ENCODE peak calls at places on chromosomes 13 and 19, in ten cellular contexts. B, Y, N, M, J, C, X, G, Q and U are unnamed samples.

GRCh38 chr19:44958090-44958489 is 2.9 kb downstream of the CLPTM1 start:
- DNase-seq in B (no peak), Y (no peak), N (no peak), M (no peak), J (no peak), C (no peak), X (no peak), G (no peak), Q (no peak), U (no peak)

GRCh38 chr13:91797567-91797966 is 399.1 kb downstream of the GPC5 start:
- DNase-seq in B (no peak), Y (no peak), N (no peak), M (no peak), J (no peak), C (no peak), X (no peak), G (no peak), Q (no peak), U (no peak)

GRCh38 chr13:75760182-75760981 is 124.3 kb downstream of the LMO7 start:
- DNase-seq in B (no peak), Y (peak; percentile 44), N (no peak), M (peak; percentile 33), J (no peak), C (no peak), X (no peak), G (no peak), Q (peak; percentile 45), U (no peak)

GRCh38 chr19:28705008-28705407 is 507.9 kb downstream of the UQCRFS1 start:
- DNase-seq in B (no peak), Y (no peak), N (no peak), M (no peak), J (no peak), C (no peak), X (no peak), G (no peak), Q (peak; percentile 87), U (no peak)

GRCh38 chr13:22940736-22941135 is 240.0 kb upstream of the SGCG start:
- DNase-seq in B (no peak), Y (no peak), N (no peak), M (no peak), J (no peak), C (no peak), X (no peak), G (no peak), Q (no peak), U (no peak)

GRCh38 chr13:54607421-54607820 is 1578.8 kb downstream of the OLFM4 start:
- DNase-seq in B (no peak), Y (no peak), N (no peak), M (no peak), J (no peak), C (no peak), X (no peak), G (no peak), Q (no peak), U (no peak)

GRCh38 chr19:1673645-1674292 is 21.4 kb upstream of the TCF3 start:
- DNase-seq in B (no peak), Y (no peak), N (no peak), M (no peak), J (no peak), C (no peak), X (no peak), G (no peak), Q (no peak), U (no peak)

GRCh38 chr19:16589917-16590316 is 17.7 kb upstream of the SLC35E1 start:
- DNase-seq in B (no peak), Y (no peak), N (no peak), M (no peak), J (no peak), C (no peak), X (no peak), G (no peak), Q (no peak), U (no peak)

GRCh38 chr13:85816413-85816812 is 17.2 kb upstream of the SLITRK6 start:
- DNase-seq in B (no peak), Y (no peak), N (no peak), M (no peak), J (no peak), C (no peak), X (no peak), G (no peak), Q (peak; percentile 1), U (no peak)

GRCh38 chr13:30338952-30339351 is 31.6 kb upstream of the KATNAL1 start:
- DNase-seq in B (no peak), Y (no peak), N (no peak), M (no peak), J (no peak), C (no peak), X (no peak), G (no peak), Q (no peak), U (no peak)

GRCh38 chr13:66886248-66886647 is 343.9 kb downstream of the PCDH9 start:
- DNase-seq in B (no peak), Y (no peak), N (no peak), M (no peak), J (no peak), C (no peak), X (no peak), G (no peak), Q (no peak), U (no peak)

GRCh38 chr19:54462072-54462712 is 1.4 kb downstream of the LENG9 start:
- DNase-seq in B (no peak), Y (no peak), N (no peak), M (no peak), J (no peak), C (no peak), X (no peak), G (no peak), Q (no peak), U (no peak)

GRCh38 chr19:14089662-14090508 is 666 bp downstream of the SAMD1 start:
- DNase-seq in B (peak; percentile 54), Y (peak; percentile 41), N (peak; percentile 45), M (peak; percentile 72), J (no peak), C (peak; percentile 81), X (peak; percentile 60), G (peak; percentile 57), Q (peak; percentile 64), U (peak; percentile 29)

GRCh38 chr19:42052241-42052863 is 17.7 kb downstream of the GRIK5 start:
- DNase-seq in B (no peak), Y (no peak), N (no peak), M (no peak), J (no peak), C (no peak), X (peak; percentile 72), G (no peak), Q (no peak), U (no peak)

GRCh38 chr19:13795595-13796300 is 505 bp downstream of the ZSWIM4 start:
- DNase-seq in B (peak; percentile 46), Y (no peak), N (no peak), M (peak; percentile 81), J (no peak), C (no peak), X (no peak), G (no peak), Q (no peak), U (no peak)

GRCh38 chr19:33390908-33391630 is 17.6 kb downstream of the CEBPG start:
- DNase-seq in B (no peak), Y (no peak), N (no peak), M (no peak), J (no peak), C (no peak), X (no peak), G (no peak), Q (no peak), U (no peak)

GRCh38 chr13:49830721-49831120 is 38.2 kb upstream of the KPNA3 start:
- DNase-seq in B (no peak), Y (no peak), N (no peak), M (no peak), J (no peak), C (no peak), X (no peak), G (no peak), Q (no peak), U (no peak)

GRCh38 chr19:1134431-1134830 is 30.6 kb downstream of the GPX4 start:
- DNase-seq in B (no peak), Y (no peak), N (no peak), M (no peak), J (no peak), C (no peak), X (no peak), G (no peak), Q (peak; percentile 33), U (no peak)

GRCh38 chr19:32287086-32287485 is 58.3 kb upstream of the ZNF507 start:
- DNase-seq in B (no peak), Y (no peak), N (no peak), M (no peak), J (no peak), C (no peak), X (no peak), G (no peak), Q (peak; percentile 14), U (no peak)

GRCh38 chr13:94674609-94675348 is 37.6 kb downstream of the SOX21 start:
- DNase-seq in B (peak; percentile 78), Y (peak; percentile 60), N (peak; percentile 55), M (peak; percentile 60), J (peak; percentile 20), C (no peak), X (peak; percentile 85), G (peak; percentile 57), Q (peak; percentile 52), U (no peak)

GRCh38 chr19:18603958-18604819 is 2.4 kb downstream of the CRLF1 start:
- DNase-seq in B (no peak), Y (no peak), N (no peak), M (peak; percentile 45), J (no peak), C (no peak), X (no peak), G (no peak), Q (no peak), U (no peak)

GRCh38 chr13:109394311-109394988 is 391.9 kb downstream of the IRS2 start:
- DNase-seq in B (no peak), Y (no peak), N (no peak), M (no peak), J (no peak), C (no peak), X (no peak), G (no peak), Q (peak; percentile 37), U (no peak)

GRCh38 chr13:113117335-113117872 is 5.2 kb upstream of the F10 start:
- DNase-seq in B (no peak), Y (no peak), N (peak; percentile 5), M (no peak), J (no peak), C (no peak), X (peak; percentile 8), G (no peak), Q (no peak), U (no peak)

GRCh38 chr13:96822900-96823299 is 171.4 kb downstream of the OXGR1 start:
- DNase-seq in B (peak; percentile 55), Y (no peak), N (no peak), M (peak; percentile 20), J (no peak), C (no peak), X (peak; percentile 66), G (no peak), Q (peak; percentile 49), U (no peak)

GRCh38 chr19:55643003-55643732 is at the start of gene ZNF581:
- DNase-seq in B (peak; percentile 72), Y (peak; percentile 78), N (peak; percentile 39), M (peak; percentile 90), J (peak; percentile 70), C (peak; percentile 91), X (peak; percentile 69), G (peak; percentile 86), Q (peak; percentile 72), U (peak; percentile 54)

GRCh38 chr19:47514151-47514868 is 553 bp downstream of the NAPA start:
- DNase-seq in B (no peak), Y (no peak), N (no peak), M (no peak), J (no peak), C (no peak), X (no peak), G (no peak), Q (no peak), U (no peak)

GRCh38 chr13:101576977-101577376 is 124.5 kb downstream of the ITGBL1 start:
- DNase-seq in B (no peak), Y (no peak), N (no peak), M (no peak), J (no peak), C (no peak), X (no peak), G (no peak), Q (no peak), U (no peak)

GRCh38 chr19:11872624-11873023 is 15.0 kb upstream of the ZNF69 start:
- DNase-seq in B (no peak), Y (no peak), N (no peak), M (no peak), J (no peak), C (no peak), X (no peak), G (no peak), Q (no peak), U (no peak)